ENCODE peak calls at places on chromosomes 6 and 20, in six cellular contexts. F, M, V, Z, W and O are unnamed samples.

GRCh38 chr6:32700391-32701040 is 34.1 kb upstream of the HLA-DQB1 start:
- DNase-seq in F (peak; percentile 28), M (peak; percentile 48), V (peak; percentile 55), Z (no peak), W (peak; percentile 13), O (peak; percentile 52)

GRCh38 chr6:104486003-104486402 is 373.7 kb downstream of the HACE1 start:
- DNase-seq in F (no peak), M (no peak), V (no peak), Z (no peak), W (no peak), O (no peak)

GRCh38 chr6:20447581-20448132 is 46.0 kb downstream of the E2F3 start:
- DNase-seq in F (no peak), M (no peak), V (no peak), Z (no peak), W (no peak), O (no peak)

GRCh38 chr20:12166053-12166717 is 248.5 kb downstream of the BTBD3 start:
- DNase-seq in F (no peak), M (no peak), V (no peak), Z (no peak), W (peak; percentile 83), O (peak; percentile 57)

GRCh38 chr6:100657678-100658330 is 193.1 kb upstream of the SIM1 start:
- DNase-seq in F (no peak), M (no peak), V (no peak), Z (no peak), W (no peak), O (peak; percentile 37)

GRCh38 chr20:4672948-4673347 is 48.8 kb upstream of the PRND start:
- DNase-seq in F (no peak), M (no peak), V (no peak), Z (no peak), W (no peak), O (no peak)

GRCh38 chr6:134757911-134758361 is 192.0 kb downstream of the ALDH8A1 start:
- DNase-seq in F (no peak), M (no peak), V (no peak), Z (no peak), W (no peak), O (peak; percentile 62)

GRCh38 chr20:63966944-63967322 is 2.8 kb downstream of the ZNF512B start:
- DNase-seq in F (no peak), M (no peak), V (no peak), Z (no peak), W (no peak), O (no peak)

GRCh38 chr6:13776602-13777001 is 37.8 kb downstream of the MCUR1 start:
- DNase-seq in F (no peak), M (no peak), V (no peak), Z (no peak), W (no peak), O (no peak)

GRCh38 chr20:45545754-45546453 is 1.3 kb downstream of the EPPIN start:
- DNase-seq in F (no peak), M (no peak), V (no peak), Z (no peak), W (peak; percentile 3), O (peak; percentile 42)

GRCh38 chr20:61520761-61521460 is 268.9 kb downstream of the CDH4 start:
- DNase-seq in F (no peak), M (no peak), V (no peak), Z (no peak), W (peak; percentile 13), O (no peak)

GRCh38 chr6:104909140-104909525 is 47.8 kb upstream of the LIN28B start:
- DNase-seq in F (no peak), M (no peak), V (no peak), Z (no peak), W (no peak), O (peak; percentile 73)

GRCh38 chr6:146301760-146302159 is 241.9 kb upstream of the RAB32 start:
- DNase-seq in F (no peak), M (no peak), V (no peak), Z (no peak), W (no peak), O (no peak)

GRCh38 chr20:25039697-25040437 is 18.1 kb downstream of the ACSS1 start:
- DNase-seq in F (peak; percentile 95), M (no peak), V (no peak), Z (peak; percentile 80), W (no peak), O (peak; percentile 21)
- TF ChIP-seq CTCF in F (no peak), M (no peak), V (no peak), Z (no peak), W (no peak), O (no peak)

GRCh38 chr6:26520840-26521484 is 17.2 kb upstream of the HMGN4 start:
- DNase-seq in F (peak; percentile 88), M (peak; percentile 78), V (peak; percentile 87), Z (peak; percentile 91), W (peak; percentile 47), O (peak; percentile 62)

GRCh38 chr6:26524722-26525360 is 13.3 kb upstream of the HMGN4 start:
- DNase-seq in F (no peak), M (no peak), V (no peak), Z (no peak), W (no peak), O (no peak)

GRCh38 chr6:26520088-26520839 is 17.9 kb upstream of the HMGN4 start:
- DNase-seq in F (no peak), M (no peak), V (peak; percentile 47), Z (no peak), W (no peak), O (peak; percentile 46)

GRCh38 chr6:26519359-26519758 is 18.8 kb upstream of the HMGN4 start:
- DNase-seq in F (no peak), M (no peak), V (no peak), Z (no peak), W (no peak), O (no peak)

DNA sequence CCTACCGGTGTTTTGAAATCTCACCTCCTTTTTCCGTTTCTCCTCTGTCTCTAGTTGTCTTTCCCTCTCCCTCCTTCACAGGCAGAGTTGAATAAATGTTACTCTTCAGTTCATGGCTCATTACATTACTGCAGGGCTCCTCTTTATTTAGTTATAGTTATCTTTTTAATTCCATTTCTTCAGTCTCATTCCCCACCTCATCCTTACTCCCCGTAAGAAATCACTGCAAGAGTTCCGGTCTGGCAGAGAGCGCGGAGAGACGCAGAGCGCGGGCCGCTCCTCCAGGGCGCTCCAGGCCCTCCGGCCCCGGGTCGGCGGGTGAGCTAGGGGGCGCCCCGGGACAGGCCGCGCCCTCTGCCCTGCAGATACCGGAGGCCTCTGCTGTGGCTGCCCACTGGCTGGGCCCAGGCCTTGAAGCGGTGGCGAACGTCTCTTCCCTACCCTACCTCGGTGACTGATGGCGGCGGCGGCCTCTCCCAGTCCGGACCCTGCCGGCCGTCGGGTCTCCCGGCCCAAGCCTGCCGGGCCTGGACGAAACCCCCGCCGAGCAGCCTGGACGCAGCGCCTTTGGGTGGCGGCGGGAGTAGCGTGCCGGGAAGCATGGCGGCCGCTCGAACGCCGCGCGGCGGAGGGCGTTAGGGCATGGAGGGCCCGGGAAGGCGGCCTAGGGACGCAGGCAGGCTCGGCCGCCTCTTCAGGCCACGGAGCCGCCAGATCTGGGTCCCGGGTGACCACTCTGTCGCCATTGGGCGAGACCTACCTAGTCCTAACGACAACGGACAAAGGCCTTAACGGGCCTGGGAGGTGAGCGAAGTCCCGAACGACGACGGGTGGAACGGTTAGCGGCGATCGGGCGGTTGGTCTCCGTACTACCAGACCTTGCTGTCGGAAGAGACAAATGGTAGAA is 16.4 kb upstream of the HMGN4 start:
- DNase-seq in F (peak; percentile 58), M (peak; percentile 64), V (peak; percentile 79), Z (peak; percentile 90), W (no peak), O (peak; percentile 48)
- TF ChIP-seq CTCF in F (peak; percentile 35), M (peak; percentile 45), V (peak; percentile 27), Z (peak; percentile 55), W (peak; percentile 29), O (peak; percentile 41)

GRCh38 chr6:35582315-35582714 is 69.6 kb upstream of the TULP1 start:
- DNase-seq in F (no peak), M (no peak), V (no peak), Z (no peak), W (no peak), O (no peak)
- TF ChIP-seq CTCF in F (no peak), M (no peak), V (no peak), Z (no peak), W (no peak), O (no peak)

DNA sequence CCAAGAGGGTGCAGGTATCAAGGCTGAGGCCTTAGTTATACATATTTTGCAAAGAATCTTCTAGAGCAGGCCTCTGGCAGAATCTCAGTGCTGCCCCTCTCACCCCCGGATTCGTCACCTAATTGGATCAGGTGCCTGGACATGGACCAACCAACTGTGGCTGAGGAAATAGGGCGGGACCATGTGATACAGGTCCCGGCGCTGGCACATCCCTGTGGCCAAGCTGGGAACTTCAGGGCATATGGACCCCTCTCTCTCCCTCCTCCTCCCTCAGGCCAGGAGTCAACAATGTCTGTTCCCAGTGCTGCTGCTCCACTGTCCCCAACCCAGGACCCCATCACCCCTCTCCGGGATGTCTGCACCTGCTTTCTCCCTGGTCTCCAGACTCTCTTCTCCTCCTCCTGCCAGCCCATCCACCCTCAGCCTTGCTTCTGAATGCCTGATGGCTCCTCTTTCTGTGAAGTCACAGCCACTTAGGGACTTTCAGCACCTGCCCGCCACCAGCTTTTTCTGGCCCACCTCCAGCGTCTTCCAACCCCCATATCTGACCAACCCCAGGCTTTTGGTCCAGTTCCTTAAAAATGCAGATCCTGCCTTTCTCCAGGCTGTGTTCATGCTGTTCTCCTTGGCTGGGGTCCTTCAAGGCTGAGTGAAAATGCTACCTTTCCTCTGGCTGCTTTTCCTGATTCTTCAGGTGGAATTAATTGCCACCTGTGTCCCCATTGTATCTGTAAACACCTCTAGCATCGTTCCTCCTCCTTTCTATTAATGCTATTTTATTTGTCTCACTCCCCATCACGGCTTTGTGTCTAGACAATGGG is 19.0 kb upstream of the MLN start:
- DNase-seq in F (no peak), M (peak; percentile 31), V (peak; percentile 43), Z (no peak), W (no peak), O (no peak)
- TF ChIP-seq CTCF in F (no peak), M (peak; percentile 46), V (peak; percentile 42), Z (no peak), W (peak; percentile 32), O (peak; percentile 28)